ENCODE peak calls at places on chromosomes 7 and 10, in ten cellular contexts. One of them, this sample, is unnamed.

GRCh38 chr10:45657033-45657926 is 15.3 kb downstream of the ZFAND4 start:
- DNase-seq in smooth muscle cell of the brain vasculature: no peak
- DNase-seq in ACHN: no peak
- DNase-seq in IMR-90: no peak
- DNase-seq in NCI-H2171: no peak
- DNase-seq in iris pigment epithelial cell: no peak
- DNase-seq in aorta: no peak
- DNase-seq in H7: no peak
- DNase-seq in fibroblast of the aortic adventitia: no peak
- DNase-seq in brain microvascular endothelial cell: no peak
- DNase-seq in this sample: no peak

GRCh38 chr7:154672659-154673415 is 330.1 kb downstream of the PAXIP1 start:
- DNase-seq in smooth muscle cell of the brain vasculature: no peak
- DNase-seq in ACHN: no peak
- DNase-seq in IMR-90: no peak
- DNase-seq in NCI-H2171: no peak
- DNase-seq in iris pigment epithelial cell: no peak
- DNase-seq in aorta: no peak
- DNase-seq in H7: no peak
- DNase-seq in fibroblast of the aortic adventitia: no peak
- DNase-seq in brain microvascular endothelial cell: no peak
- DNase-seq in this sample: no peak

GRCh38 chr10:99522511-99523250 is 10.1 kb upstream of the NKX2-3 start:
- DNase-seq in smooth muscle cell of the brain vasculature: no peak
- DNase-seq in ACHN: no peak
- DNase-seq in IMR-90: no peak
- DNase-seq in NCI-H2171: no peak
- DNase-seq in iris pigment epithelial cell: no peak
- DNase-seq in aorta: no peak
- DNase-seq in H7: peak
- DNase-seq in fibroblast of the aortic adventitia: no peak
- DNase-seq in brain microvascular endothelial cell: no peak
- DNase-seq in this sample: peak

GRCh38 chr10:101725296-101725695 is 30.3 kb upstream of the FBXW4 start:
- DNase-seq in smooth muscle cell of the brain vasculature: no peak
- DNase-seq in ACHN: no peak
- DNase-seq in IMR-90: no peak
- DNase-seq in NCI-H2171: peak
- DNase-seq in iris pigment epithelial cell: no peak
- DNase-seq in aorta: no peak
- DNase-seq in H7: no peak
- DNase-seq in fibroblast of the aortic adventitia: no peak
- DNase-seq in brain microvascular endothelial cell: no peak
- DNase-seq in this sample: no peak

GRCh38 chr10:42932735-42933453 is 144.0 kb upstream of the RET start:
- DNase-seq in smooth muscle cell of the brain vasculature: no peak
- DNase-seq in ACHN: no peak
- DNase-seq in IMR-90: no peak
- DNase-seq in NCI-H2171: no peak
- DNase-seq in iris pigment epithelial cell: no peak
- DNase-seq in aorta: no peak
- DNase-seq in H7: peak
- DNase-seq in fibroblast of the aortic adventitia: no peak
- DNase-seq in brain microvascular endothelial cell: no peak
- DNase-seq in this sample: peak

GRCh38 chr7:127751723-127752448 is 99.9 kb downstream of the SND1 start:
- DNase-seq in smooth muscle cell of the brain vasculature: no peak
- DNase-seq in ACHN: peak
- DNase-seq in IMR-90: peak
- DNase-seq in NCI-H2171: peak
- DNase-seq in iris pigment epithelial cell: peak
- DNase-seq in aorta: no peak
- DNase-seq in H7: no peak
- DNase-seq in fibroblast of the aortic adventitia: peak
- DNase-seq in brain microvascular endothelial cell: peak
- DNase-seq in this sample: no peak

GRCh38 chr7:75875113-75876080 is 3.4 kb upstream of the RHBDD2 start:
- DNase-seq in smooth muscle cell of the brain vasculature: no peak
- DNase-seq in ACHN: no peak
- DNase-seq in IMR-90: no peak
- DNase-seq in NCI-H2171: no peak
- DNase-seq in iris pigment epithelial cell: no peak
- DNase-seq in aorta: no peak
- DNase-seq in H7: no peak
- DNase-seq in fibroblast of the aortic adventitia: no peak
- DNase-seq in brain microvascular endothelial cell: no peak
- DNase-seq in this sample: no peak

GRCh38 chr10:11934262-11934661 is 108.3 kb downstream of the UPF2 start:
- DNase-seq in smooth muscle cell of the brain vasculature: no peak
- DNase-seq in ACHN: no peak
- DNase-seq in IMR-90: no peak
- DNase-seq in NCI-H2171: no peak
- DNase-seq in iris pigment epithelial cell: peak
- DNase-seq in aorta: no peak
- DNase-seq in H7: peak
- DNase-seq in fibroblast of the aortic adventitia: peak
- DNase-seq in brain microvascular endothelial cell: no peak
- DNase-seq in this sample: no peak

GRCh38 chr7:35249537-35249907 is 4.4 kb downstream of the TBX20 start:
- DNase-seq in smooth muscle cell of the brain vasculature: no peak
- DNase-seq in ACHN: no peak
- DNase-seq in IMR-90: no peak
- DNase-seq in NCI-H2171: no peak
- DNase-seq in iris pigment epithelial cell: no peak
- DNase-seq in aorta: no peak
- DNase-seq in H7: peak
- DNase-seq in fibroblast of the aortic adventitia: peak
- DNase-seq in brain microvascular endothelial cell: no peak
- DNase-seq in this sample: peak

GRCh38 chr7:5421626-5422323 is 1.9 kb downstream of the TNRC18 start:
- DNase-seq in smooth muscle cell of the brain vasculature: no peak
- DNase-seq in ACHN: peak
- DNase-seq in IMR-90: peak
- DNase-seq in NCI-H2171: no peak
- DNase-seq in iris pigment epithelial cell: peak
- DNase-seq in aorta: peak
- DNase-seq in H7: peak
- DNase-seq in fibroblast of the aortic adventitia: peak
- DNase-seq in brain microvascular endothelial cell: peak
- DNase-seq in this sample: peak

GRCh38 chr7:155280446-155281410 is 16.9 kb upstream of the INSIG1 start:
- DNase-seq in smooth muscle cell of the brain vasculature: no peak
- DNase-seq in ACHN: no peak
- DNase-seq in IMR-90: no peak
- DNase-seq in NCI-H2171: no peak
- DNase-seq in iris pigment epithelial cell: no peak
- DNase-seq in aorta: no peak
- DNase-seq in H7: no peak
- DNase-seq in fibroblast of the aortic adventitia: no peak
- DNase-seq in brain microvascular endothelial cell: no peak
- DNase-seq in this sample: no peak

GRCh38 chr7:40747856-40748255 is 613.1 kb downstream of the SUGCT start:
- DNase-seq in smooth muscle cell of the brain vasculature: no peak
- DNase-seq in ACHN: no peak
- DNase-seq in IMR-90: peak
- DNase-seq in NCI-H2171: no peak
- DNase-seq in iris pigment epithelial cell: no peak
- DNase-seq in aorta: no peak
- DNase-seq in H7: no peak
- DNase-seq in fibroblast of the aortic adventitia: no peak
- DNase-seq in brain microvascular endothelial cell: no peak
- DNase-seq in this sample: no peak

GRCh38 chr10:70748305-70748704 is 36.9 kb downstream of the TBATA start:
- DNase-seq in smooth muscle cell of the brain vasculature: no peak
- DNase-seq in ACHN: no peak
- DNase-seq in IMR-90: no peak
- DNase-seq in NCI-H2171: no peak
- DNase-seq in iris pigment epithelial cell: no peak
- DNase-seq in aorta: no peak
- DNase-seq in H7: no peak
- DNase-seq in fibroblast of the aortic adventitia: no peak
- DNase-seq in brain microvascular endothelial cell: no peak
- DNase-seq in this sample: no peak

GRCh38 chr7:26958834-26959233 is 94.4 kb upstream of the SKAP2 start:
- DNase-seq in smooth muscle cell of the brain vasculature: no peak
- DNase-seq in ACHN: peak
- DNase-seq in IMR-90: peak
- DNase-seq in NCI-H2171: no peak
- DNase-seq in iris pigment epithelial cell: peak
- DNase-seq in aorta: no peak
- DNase-seq in H7: no peak
- DNase-seq in fibroblast of the aortic adventitia: peak
- DNase-seq in brain microvascular endothelial cell: peak
- DNase-seq in this sample: no peak

GRCh38 chr10:127117125-127117524 is 79.3 kb downstream of the INSYN2A start:
- DNase-seq in smooth muscle cell of the brain vasculature: peak
- DNase-seq in ACHN: peak
- DNase-seq in IMR-90: peak
- DNase-seq in NCI-H2171: no peak
- DNase-seq in iris pigment epithelial cell: peak
- DNase-seq in aorta: peak
- DNase-seq in H7: peak
- DNase-seq in fibroblast of the aortic adventitia: peak
- DNase-seq in brain microvascular endothelial cell: peak
- DNase-seq in this sample: peak

GRCh38 chr10:26837139-26837538 is 23.6 kb downstream of the ABI1 start:
- DNase-seq in smooth muscle cell of the brain vasculature: no peak
- DNase-seq in ACHN: no peak
- DNase-seq in IMR-90: no peak
- DNase-seq in NCI-H2171: no peak
- DNase-seq in iris pigment epithelial cell: no peak
- DNase-seq in aorta: no peak
- DNase-seq in H7: no peak
- DNase-seq in fibroblast of the aortic adventitia: no peak
- DNase-seq in brain microvascular endothelial cell: no peak
- DNase-seq in this sample: no peak

GRCh38 chr10:4195214-4195613 is 410.2 kb upstream of the KLF6 start:
- DNase-seq in smooth muscle cell of the brain vasculature: no peak
- DNase-seq in ACHN: peak
- DNase-seq in IMR-90: peak
- DNase-seq in NCI-H2171: no peak
- DNase-seq in iris pigment epithelial cell: peak
- DNase-seq in aorta: no peak
- DNase-seq in H7: no peak
- DNase-seq in fibroblast of the aortic adventitia: peak
- DNase-seq in brain microvascular endothelial cell: peak
- DNase-seq in this sample: no peak

GRCh38 chr10:47452495-47453434 is 31.1 kb downstream of the ANXA8 start:
- DNase-seq in smooth muscle cell of the brain vasculature: no peak
- DNase-seq in ACHN: no peak
- DNase-seq in IMR-90: no peak
- DNase-seq in NCI-H2171: no peak
- DNase-seq in iris pigment epithelial cell: no peak
- DNase-seq in aorta: no peak
- DNase-seq in H7: peak
- DNase-seq in fibroblast of the aortic adventitia: no peak
- DNase-seq in brain microvascular endothelial cell: no peak
- DNase-seq in this sample: peak

GRCh38 chr7:31084226-31084625 is 32.1 kb downstream of the ADCYAP1R1 start:
- DNase-seq in smooth muscle cell of the brain vasculature: no peak
- DNase-seq in ACHN: no peak
- DNase-seq in IMR-90: no peak
- DNase-seq in NCI-H2171: no peak
- DNase-seq in iris pigment epithelial cell: no peak
- DNase-seq in aorta: no peak
- DNase-seq in H7: no peak
- DNase-seq in fibroblast of the aortic adventitia: no peak
- DNase-seq in brain microvascular endothelial cell: no peak
- DNase-seq in this sample: no peak

GRCh38 chr7:7820409-7820808 is 102.0 kb upstream of the RPA3 start:
- DNase-seq in smooth muscle cell of the brain vasculature: no peak
- DNase-seq in ACHN: no peak
- DNase-seq in IMR-90: no peak
- DNase-seq in NCI-H2171: no peak
- DNase-seq in iris pigment epithelial cell: no peak
- DNase-seq in aorta: no peak
- DNase-seq in H7: no peak
- DNase-seq in fibroblast of the aortic adventitia: no peak
- DNase-seq in brain microvascular endothelial cell: no peak
- DNase-seq in this sample: no peak

GRCh38 chr7:43758029-43758860 is at the start of gene BLVRA:
- DNase-seq in smooth muscle cell of the brain vasculature: no peak
- DNase-seq in ACHN: peak
- DNase-seq in IMR-90: peak
- DNase-seq in NCI-H2171: peak
- DNase-seq in iris pigment epithelial cell: peak
- DNase-seq in aorta: peak
- DNase-seq in H7: peak
- DNase-seq in fibroblast of the aortic adventitia: peak
- DNase-seq in brain microvascular endothelial cell: no peak
- DNase-seq in this sample: peak

GRCh38 chr10:30645340-30645827 is 15.8 kb upstream of the LYZL2 start:
- DNase-seq in smooth muscle cell of the brain vasculature: no peak
- DNase-seq in ACHN: no peak
- DNase-seq in IMR-90: peak
- DNase-seq in NCI-H2171: peak
- DNase-seq in iris pigment epithelial cell: peak
- DNase-seq in aorta: peak
- DNase-seq in H7: peak
- DNase-seq in fibroblast of the aortic adventitia: peak
- DNase-seq in brain microvascular endothelial cell: peak
- DNase-seq in this sample: peak

GRCh38 chr10:25934673-25935139 is 677 bp downstream of the MYO3A start:
- DNase-seq in smooth muscle cell of the brain vasculature: no peak
- DNase-seq in ACHN: peak
- DNase-seq in IMR-90: no peak
- DNase-seq in NCI-H2171: no peak
- DNase-seq in iris pigment epithelial cell: no peak
- DNase-seq in aorta: no peak
- DNase-seq in H7: peak
- DNase-seq in fibroblast of the aortic adventitia: no peak
- DNase-seq in brain microvascular endothelial cell: no peak
- DNase-seq in this sample: peak

GRCh38 chr7:127114739-127115265 is 137.9 kb downstream of the GRM8 start:
- DNase-seq in smooth muscle cell of the brain vasculature: no peak
- DNase-seq in ACHN: no peak
- DNase-seq in IMR-90: no peak
- DNase-seq in NCI-H2171: no peak
- DNase-seq in iris pigment epithelial cell: no peak
- DNase-seq in aorta: no peak
- DNase-seq in H7: no peak
- DNase-seq in fibroblast of the aortic adventitia: no peak
- DNase-seq in brain microvascular endothelial cell: no peak
- DNase-seq in this sample: peak

GRCh38 chr10:112816033-112816430 is 134.0 kb upstream of the TCF7L2 start:
- DNase-seq in smooth muscle cell of the brain vasculature: no peak
- DNase-seq in ACHN: no peak
- DNase-seq in IMR-90: no peak
- DNase-seq in NCI-H2171: no peak
- DNase-seq in iris pigment epithelial cell: peak
- DNase-seq in aorta: no peak
- DNase-seq in H7: no peak
- DNase-seq in fibroblast of the aortic adventitia: peak
- DNase-seq in brain microvascular endothelial cell: no peak
- DNase-seq in this sample: no peak

GRCh38 chr7:117085769-117086463 is 132.6 kb downstream of the ST7 start:
- DNase-seq in smooth muscle cell of the brain vasculature: no peak
- DNase-seq in ACHN: peak
- DNase-seq in IMR-90: peak
- DNase-seq in NCI-H2171: no peak
- DNase-seq in iris pigment epithelial cell: peak
- DNase-seq in aorta: no peak
- DNase-seq in H7: no peak
- DNase-seq in fibroblast of the aortic adventitia: peak
- DNase-seq in brain microvascular endothelial cell: no peak
- DNase-seq in this sample: no peak

GRCh38 chr7:45136106-45137060 is 21.2 kb upstream of the RAMP3 start:
- DNase-seq in smooth muscle cell of the brain vasculature: peak
- DNase-seq in ACHN: peak
- DNase-seq in IMR-90: peak
- DNase-seq in NCI-H2171: peak
- DNase-seq in iris pigment epithelial cell: peak
- DNase-seq in aorta: no peak
- DNase-seq in H7: peak
- DNase-seq in fibroblast of the aortic adventitia: peak
- DNase-seq in brain microvascular endothelial cell: peak
- DNase-seq in this sample: peak

GRCh38 chr10:70652761-70653657 is 19.3 kb upstream of the ADAMTS14 start:
- DNase-seq in smooth muscle cell of the brain vasculature: peak
- DNase-seq in ACHN: peak
- DNase-seq in IMR-90: peak
- DNase-seq in NCI-H2171: no peak
- DNase-seq in iris pigment epithelial cell: peak
- DNase-seq in aorta: peak
- DNase-seq in H7: no peak
- DNase-seq in fibroblast of the aortic adventitia: peak
- DNase-seq in brain microvascular endothelial cell: peak
- DNase-seq in this sample: no peak

This sample was measured in endodermal cell.